ENCODE peak calls at places on chromosomes 7 and 10, in nine cellular contexts. One of them, this sample, is unnamed.

GRCh38 chr10:107865691-107866090 is 701.2 kb upstream of the SORCS1 start:
- DNase-seq in right lobe of liver: no peak
- DNase-seq in mesothelial cell of epicardium: no peak
- DNase-seq in HFFc6: no peak
- DNase-seq in NCI-H1105: no peak
- DNase-seq in left lobe of liver: no peak
- DNase-seq in EL: no peak
- DNase-seq in NCI-H1694: peak
- DNase-seq in AG04449: no peak
- DNase-seq in this sample: no peak

GRCh38 chr10:94725871-94726270 is 36.6 kb upstream of the CYP2C19 start:
- DNase-seq in right lobe of liver: no peak
- DNase-seq in mesothelial cell of epicardium: no peak
- DNase-seq in HFFc6: no peak
- DNase-seq in NCI-H1105: no peak
- DNase-seq in left lobe of liver: no peak
- DNase-seq in EL: peak
- DNase-seq in NCI-H1694: no peak
- DNase-seq in AG04449: no peak
- DNase-seq in this sample: no peak

GRCh38 chr10:23813687-23814086 is 374.8 kb downstream of the OTUD1 start:
- DNase-seq in right lobe of liver: no peak
- DNase-seq in mesothelial cell of epicardium: no peak
- DNase-seq in HFFc6: no peak
- DNase-seq in NCI-H1105: no peak
- DNase-seq in left lobe of liver: no peak
- DNase-seq in EL: no peak
- DNase-seq in NCI-H1694: no peak
- DNase-seq in AG04449: no peak
- DNase-seq in this sample: no peak

GRCh38 chr7:127912901-127913300 is 118.3 kb downstream of the LRRC4 start:
- DNase-seq in right lobe of liver: no peak
- DNase-seq in mesothelial cell of epicardium: no peak
- DNase-seq in HFFc6: no peak
- DNase-seq in NCI-H1105: no peak
- DNase-seq in left lobe of liver: no peak
- DNase-seq in EL: no peak
- DNase-seq in NCI-H1694: no peak
- DNase-seq in AG04449: no peak
- DNase-seq in this sample: no peak

GRCh38 chr10:73981812-73982211 is 16.1 kb upstream of the VCL start:
- DNase-seq in right lobe of liver: no peak
- DNase-seq in mesothelial cell of epicardium: no peak
- DNase-seq in HFFc6: no peak
- DNase-seq in NCI-H1105: no peak
- DNase-seq in left lobe of liver: no peak
- DNase-seq in EL: no peak
- DNase-seq in NCI-H1694: no peak
- DNase-seq in AG04449: no peak
- DNase-seq in this sample: no peak

GRCh38 chr7:101386558-101387199 is 24.0 kb downstream of the COL26A1 start:
- DNase-seq in right lobe of liver: peak
- DNase-seq in mesothelial cell of epicardium: peak
- DNase-seq in HFFc6: no peak
- DNase-seq in NCI-H1105: peak
- DNase-seq in left lobe of liver: peak
- DNase-seq in EL: peak
- DNase-seq in NCI-H1694: no peak
- DNase-seq in AG04449: no peak
- DNase-seq in this sample: no peak

GRCh38 chr10:75137533-75138438 is 26.3 kb downstream of the SAMD8 start:
- DNase-seq in right lobe of liver: no peak
- DNase-seq in mesothelial cell of epicardium: no peak
- DNase-seq in HFFc6: peak
- DNase-seq in NCI-H1105: no peak
- DNase-seq in left lobe of liver: no peak
- DNase-seq in EL: peak
- DNase-seq in NCI-H1694: no peak
- DNase-seq in AG04449: no peak
- DNase-seq in this sample: peak

GRCh38 chr7:12403287-12404181 is at the start of gene VWDE:
- DNase-seq in right lobe of liver: peak
- DNase-seq in mesothelial cell of epicardium: peak
- DNase-seq in HFFc6: no peak
- DNase-seq in NCI-H1105: peak
- DNase-seq in left lobe of liver: no peak
- DNase-seq in EL: peak
- DNase-seq in NCI-H1694: peak
- DNase-seq in AG04449: no peak
- DNase-seq in this sample: no peak

GRCh38 chr10:37680243-37680683 is 177.1 kb downstream of the ZNF248 start:
- DNase-seq in right lobe of liver: no peak
- DNase-seq in mesothelial cell of epicardium: no peak
- DNase-seq in HFFc6: no peak
- DNase-seq in NCI-H1105: no peak
- DNase-seq in left lobe of liver: no peak
- DNase-seq in EL: no peak
- DNase-seq in NCI-H1694: no peak
- DNase-seq in AG04449: no peak
- DNase-seq in this sample: no peak

GRCh38 chr10:70319824-70320223 is 36.0 kb upstream of the NPFFR1 start:
- DNase-seq in right lobe of liver: no peak
- DNase-seq in mesothelial cell of epicardium: no peak
- DNase-seq in HFFc6: no peak
- DNase-seq in NCI-H1105: no peak
- DNase-seq in left lobe of liver: no peak
- DNase-seq in EL: no peak
- DNase-seq in NCI-H1694: no peak
- DNase-seq in AG04449: no peak
- DNase-seq in this sample: no peak

GRCh38 chr7:100539436-100540006 is 518 bp downstream of the AGFG2 start:
- DNase-seq in right lobe of liver: no peak
- DNase-seq in mesothelial cell of epicardium: peak
- DNase-seq in HFFc6: no peak
- DNase-seq in NCI-H1105: no peak
- DNase-seq in left lobe of liver: no peak
- DNase-seq in EL: no peak
- DNase-seq in NCI-H1694: no peak
- DNase-seq in AG04449: no peak
- DNase-seq in this sample: no peak

GRCh38 chr7:112129655-112130323 is 76.4 kb downstream of the DOCK4 start:
- DNase-seq in right lobe of liver: peak
- DNase-seq in mesothelial cell of epicardium: no peak
- DNase-seq in HFFc6: no peak
- DNase-seq in NCI-H1105: peak
- DNase-seq in left lobe of liver: peak
- DNase-seq in EL: no peak
- DNase-seq in NCI-H1694: no peak
- DNase-seq in AG04449: no peak
- DNase-seq in this sample: no peak

GRCh38 chr10:31030216-31030615 is 1.4 kb downstream of the ZNF438 start:
- DNase-seq in right lobe of liver: no peak
- DNase-seq in mesothelial cell of epicardium: no peak
- DNase-seq in HFFc6: no peak
- DNase-seq in NCI-H1105: no peak
- DNase-seq in left lobe of liver: no peak
- DNase-seq in EL: no peak
- DNase-seq in NCI-H1694: no peak
- DNase-seq in AG04449: no peak
- DNase-seq in this sample: no peak

GRCh38 chr7:37411444-37412034 is 37.1 kb downstream of the ELMO1 start:
- DNase-seq in right lobe of liver: no peak
- DNase-seq in mesothelial cell of epicardium: no peak
- DNase-seq in HFFc6: no peak
- DNase-seq in NCI-H1105: no peak
- DNase-seq in left lobe of liver: no peak
- DNase-seq in EL: no peak
- DNase-seq in NCI-H1694: no peak
- DNase-seq in AG04449: no peak
- DNase-seq in this sample: no peak

GRCh38 chr7:45238806-45239205 is 81.2 kb downstream of the RAMP3 start:
- DNase-seq in right lobe of liver: no peak
- DNase-seq in mesothelial cell of epicardium: no peak
- DNase-seq in HFFc6: no peak
- DNase-seq in NCI-H1105: no peak
- DNase-seq in left lobe of liver: no peak
- DNase-seq in EL: no peak
- DNase-seq in NCI-H1694: no peak
- DNase-seq in AG04449: no peak
- DNase-seq in this sample: no peak

GRCh38 chr7:27842851-27843250 is 102.9 kb downstream of the TAX1BP1 start:
- DNase-seq in right lobe of liver: no peak
- DNase-seq in mesothelial cell of epicardium: no peak
- DNase-seq in HFFc6: no peak
- DNase-seq in NCI-H1105: no peak
- DNase-seq in left lobe of liver: no peak
- DNase-seq in EL: no peak
- DNase-seq in NCI-H1694: no peak
- DNase-seq in AG04449: no peak
- DNase-seq in this sample: no peak

GRCh38 chr7:7830122-7830878 is 111.9 kb upstream of the RPA3 start:
- DNase-seq in right lobe of liver: peak
- DNase-seq in mesothelial cell of epicardium: no peak
- DNase-seq in HFFc6: no peak
- DNase-seq in NCI-H1105: peak
- DNase-seq in left lobe of liver: peak
- DNase-seq in EL: no peak
- DNase-seq in NCI-H1694: peak
- DNase-seq in AG04449: no peak
- DNase-seq in this sample: no peak

GRCh38 chr7:45052011-45052410 is 36.8 kb downstream of the NACAD start:
- DNase-seq in right lobe of liver: no peak
- DNase-seq in mesothelial cell of epicardium: no peak
- DNase-seq in HFFc6: no peak
- DNase-seq in NCI-H1105: no peak
- DNase-seq in left lobe of liver: no peak
- DNase-seq in EL: no peak
- DNase-seq in NCI-H1694: no peak
- DNase-seq in AG04449: no peak
- DNase-seq in this sample: no peak

GRCh38 chr7:2508327-2509231 is 11.0 kb upstream of the LFNG start:
- DNase-seq in right lobe of liver: peak
- DNase-seq in mesothelial cell of epicardium: no peak
- DNase-seq in HFFc6: peak
- DNase-seq in NCI-H1105: no peak
- DNase-seq in left lobe of liver: no peak
- DNase-seq in EL: peak
- DNase-seq in NCI-H1694: no peak
- DNase-seq in AG04449: peak
- DNase-seq in this sample: peak

GRCh38 chr7:36278767-36279171 is 110.9 kb upstream of the ANLN start:
- DNase-seq in right lobe of liver: no peak
- DNase-seq in mesothelial cell of epicardium: peak
- DNase-seq in HFFc6: peak
- DNase-seq in NCI-H1105: peak
- DNase-seq in left lobe of liver: peak
- DNase-seq in EL: peak
- DNase-seq in NCI-H1694: peak
- DNase-seq in AG04449: peak
- DNase-seq in this sample: peak

GRCh38 chr10:14407567-14407966 is 76.8 kb upstream of the FRMD4A start:
- DNase-seq in right lobe of liver: no peak
- DNase-seq in mesothelial cell of epicardium: no peak
- DNase-seq in HFFc6: no peak
- DNase-seq in NCI-H1105: no peak
- DNase-seq in left lobe of liver: no peak
- DNase-seq in EL: no peak
- DNase-seq in NCI-H1694: no peak
- DNase-seq in AG04449: no peak
- DNase-seq in this sample: no peak